ENCODE peak calls at places on chromosomes 16 and 17, in six cellular contexts. One of them, this sample, is unnamed.

GRCh38 chr16:27759947-27760844 is 210.3 kb downstream of the KATNIP start:
- DNase-seq in stimulated activated CD4-positive, alpha-beta T cell treated with anti-CD3 and anti-CD28 coated beads, Interleukin-4, amount 100 ng/mL, for 1 hour: no peak
- DNase-seq in stomach: no peak
- DNase-seq in mucosa of descending colon: peak; percentile 8
- DNase-seq in activated CD4-positive, alpha-beta memory T cell treated with anti-CD3 and anti-CD28 coated beads, Interleukin-2, amount 10 ng/mL, durations not matched to agents 7 days and 5 days: no peak
- DNase-seq in RPMI7951: peak; percentile 28
- DNase-seq in this sample: no peak

GRCh38 chr17:29577778-29578211 is 9.3 kb downstream of the TP53I13 start:
- DNase-seq in activated CD4-positive, alpha-beta memory T cell treated with anti-CD3 and anti-CD28 coated beads, Interleukin-2, amount 10 ng/mL, durations not matched to agents 7 days and 5 days: no peak
- DNase-seq in mucosa of descending colon: peak; percentile 25
- DNase-seq in stimulated activated CD4-positive, alpha-beta T cell treated with anti-CD3 and anti-CD28 coated beads, Interleukin-4, amount 100 ng/mL, for 1 hour: no peak
- DNase-seq in RPMI7951: no peak
- DNase-seq in stomach: no peak
- DNase-seq in this sample: no peak

GRCh38 chr16:82995286-82995926 is 368.6 kb downstream of the CDH13 start:
- DNase-seq in RPMI7951: peak; percentile 65
- DNase-seq in activated CD4-positive, alpha-beta memory T cell treated with anti-CD3 and anti-CD28 coated beads, Interleukin-2, amount 10 ng/mL, durations not matched to agents 7 days and 5 days: no peak
- DNase-seq in stomach: no peak
- DNase-seq in stimulated activated CD4-positive, alpha-beta T cell treated with anti-CD3 and anti-CD28 coated beads, Interleukin-4, amount 100 ng/mL, for 1 hour: no peak
- DNase-seq in mucosa of descending colon: no peak
- DNase-seq in this sample: no peak

GRCh38 chr17:7940034-7940433 is 8.0 kb downstream of the CNTROB start:
- DNase-seq in mucosa of descending colon: no peak
- DNase-seq in stomach: no peak
- DNase-seq in activated CD4-positive, alpha-beta memory T cell treated with anti-CD3 and anti-CD28 coated beads, Interleukin-2, amount 10 ng/mL, durations not matched to agents 7 days and 5 days: no peak
- DNase-seq in RPMI7951: no peak
- DNase-seq in stimulated activated CD4-positive, alpha-beta T cell treated with anti-CD3 and anti-CD28 coated beads, Interleukin-4, amount 100 ng/mL, for 1 hour: no peak
- DNase-seq in this sample: no peak

GRCh38 chr17:17794382-17794781 is 42.4 kb downstream of the SREBF1 start:
- DNase-seq in RPMI7951: no peak
- DNase-seq in stomach: no peak
- DNase-seq in mucosa of descending colon: no peak
- DNase-seq in stimulated activated CD4-positive, alpha-beta T cell treated with anti-CD3 and anti-CD28 coated beads, Interleukin-4, amount 100 ng/mL, for 1 hour: no peak
- DNase-seq in activated CD4-positive, alpha-beta memory T cell treated with anti-CD3 and anti-CD28 coated beads, Interleukin-2, amount 10 ng/mL, durations not matched to agents 7 days and 5 days: no peak
- DNase-seq in this sample: no peak

GRCh38 chr17:78839762-78840529 is 668 bp downstream of the USP36 start:
- DNase-seq in RPMI7951: peak; percentile 36
- DNase-seq in stomach: peak; percentile 51
- DNase-seq in mucosa of descending colon: peak; percentile 80
- DNase-seq in activated CD4-positive, alpha-beta memory T cell treated with anti-CD3 and anti-CD28 coated beads, Interleukin-2, amount 10 ng/mL, durations not matched to agents 7 days and 5 days: peak; percentile 64
- DNase-seq in stimulated activated CD4-positive, alpha-beta T cell treated with anti-CD3 and anti-CD28 coated beads, Interleukin-4, amount 100 ng/mL, for 1 hour: peak; percentile 60
- DNase-seq in this sample: peak; percentile 43

GRCh38 chr16:2835638-2836493 is 5.8 kb downstream of the ZG16B start:
- DNase-seq in activated CD4-positive, alpha-beta memory T cell treated with anti-CD3 and anti-CD28 coated beads, Interleukin-2, amount 10 ng/mL, durations not matched to agents 7 days and 5 days: no peak
- DNase-seq in mucosa of descending colon: no peak
- DNase-seq in RPMI7951: peak; percentile 99
- DNase-seq in stomach: peak; percentile 84
- DNase-seq in stimulated activated CD4-positive, alpha-beta T cell treated with anti-CD3 and anti-CD28 coated beads, Interleukin-4, amount 100 ng/mL, for 1 hour: no peak
- DNase-seq in this sample: peak; percentile 79

GRCh38 chr16:85986931-85987749 is 88.2 kb downstream of the IRF8 start:
- DNase-seq in RPMI7951: peak; percentile 17
- DNase-seq in activated CD4-positive, alpha-beta memory T cell treated with anti-CD3 and anti-CD28 coated beads, Interleukin-2, amount 10 ng/mL, durations not matched to agents 7 days and 5 days: peak; percentile 28
- DNase-seq in stimulated activated CD4-positive, alpha-beta T cell treated with anti-CD3 and anti-CD28 coated beads, Interleukin-4, amount 100 ng/mL, for 1 hour: peak; percentile 62
- DNase-seq in mucosa of descending colon: peak; percentile 68
- DNase-seq in stomach: no peak
- DNase-seq in this sample: peak; percentile 17

GRCh38 chr16:87583453-87584131 is 18.7 kb upstream of the JPH3 start:
- DNase-seq in stimulated activated CD4-positive, alpha-beta T cell treated with anti-CD3 and anti-CD28 coated beads, Interleukin-4, amount 100 ng/mL, for 1 hour: no peak
- DNase-seq in stomach: no peak
- DNase-seq in mucosa of descending colon: no peak
- DNase-seq in RPMI7951: peak; percentile 21
- DNase-seq in activated CD4-positive, alpha-beta memory T cell treated with anti-CD3 and anti-CD28 coated beads, Interleukin-2, amount 10 ng/mL, durations not matched to agents 7 days and 5 days: no peak
- DNase-seq in this sample: no peak

GRCh38 chr16:57394444-57394843 is 10.1 kb upstream of the CCL17 start:
- DNase-seq in activated CD4-positive, alpha-beta memory T cell treated with anti-CD3 and anti-CD28 coated beads, Interleukin-2, amount 10 ng/mL, durations not matched to agents 7 days and 5 days: no peak
- DNase-seq in stimulated activated CD4-positive, alpha-beta T cell treated with anti-CD3 and anti-CD28 coated beads, Interleukin-4, amount 100 ng/mL, for 1 hour: no peak
- DNase-seq in mucosa of descending colon: peak; percentile 41
- DNase-seq in stomach: peak; percentile 51
- DNase-seq in RPMI7951: peak; percentile 23
- DNase-seq in this sample: peak; percentile 50

GRCh38 chr17:82160081-82160480 is 52.6 kb downstream of the CCDC57 start:
- DNase-seq in activated CD4-positive, alpha-beta memory T cell treated with anti-CD3 and anti-CD28 coated beads, Interleukin-2, amount 10 ng/mL, durations not matched to agents 7 days and 5 days: no peak
- DNase-seq in stomach: no peak
- DNase-seq in stimulated activated CD4-positive, alpha-beta T cell treated with anti-CD3 and anti-CD28 coated beads, Interleukin-4, amount 100 ng/mL, for 1 hour: no peak
- DNase-seq in mucosa of descending colon: no peak
- DNase-seq in RPMI7951: no peak
- DNase-seq in this sample: no peak

GRCh38 chr17:35069311-35069710 is 5.8 kb upstream of the RFFL start:
- DNase-seq in stimulated activated CD4-positive, alpha-beta T cell treated with anti-CD3 and anti-CD28 coated beads, Interleukin-4, amount 100 ng/mL, for 1 hour: no peak
- DNase-seq in mucosa of descending colon: no peak
- DNase-seq in activated CD4-positive, alpha-beta memory T cell treated with anti-CD3 and anti-CD28 coated beads, Interleukin-2, amount 10 ng/mL, durations not matched to agents 7 days and 5 days: no peak
- DNase-seq in RPMI7951: no peak
- DNase-seq in stomach: no peak
- DNase-seq in this sample: no peak

GRCh38 chr16:72072514-72073342 is 9.7 kb downstream of the HPR start:
- DNase-seq in RPMI7951: no peak
- DNase-seq in stomach: no peak
- DNase-seq in stimulated activated CD4-positive, alpha-beta T cell treated with anti-CD3 and anti-CD28 coated beads, Interleukin-4, amount 100 ng/mL, for 1 hour: no peak
- DNase-seq in mucosa of descending colon: no peak
- DNase-seq in activated CD4-positive, alpha-beta memory T cell treated with anti-CD3 and anti-CD28 coated beads, Interleukin-2, amount 10 ng/mL, durations not matched to agents 7 days and 5 days: no peak
- DNase-seq in this sample: peak; percentile 31

GRCh38 chr16:672371-672770 is 3.1 kb upstream of the RHBDL1 start:
- DNase-seq in RPMI7951: no peak
- DNase-seq in activated CD4-positive, alpha-beta memory T cell treated with anti-CD3 and anti-CD28 coated beads, Interleukin-2, amount 10 ng/mL, durations not matched to agents 7 days and 5 days: no peak
- DNase-seq in mucosa of descending colon: no peak
- DNase-seq in stimulated activated CD4-positive, alpha-beta T cell treated with anti-CD3 and anti-CD28 coated beads, Interleukin-4, amount 100 ng/mL, for 1 hour: no peak
- DNase-seq in stomach: no peak
- DNase-seq in this sample: no peak

GRCh38 chr17:55654015-55654414 is 68.6 kb downstream of the TMEM100 start:
- DNase-seq in activated CD4-positive, alpha-beta memory T cell treated with anti-CD3 and anti-CD28 coated beads, Interleukin-2, amount 10 ng/mL, durations not matched to agents 7 days and 5 days: no peak
- DNase-seq in stimulated activated CD4-positive, alpha-beta T cell treated with anti-CD3 and anti-CD28 coated beads, Interleukin-4, amount 100 ng/mL, for 1 hour: no peak
- DNase-seq in mucosa of descending colon: no peak
- DNase-seq in RPMI7951: no peak
- DNase-seq in stomach: no peak
- DNase-seq in this sample: no peak

This sample was measured in body of pancreas.